ENCODE peak calls at places on chromosomes 16 and 17, in four cellular contexts. Q is AG10803, C is heart left ventricle, A is fibroblast of lung. X is an unnamed sample.

GRCh38 chr16:53085539-53086450 is 31.0 kb downstream of the CHD9 start:
- DNase-seq in A (peak), C (no peak), Q (peak), X (peak)

GRCh38 chr17:10628756-10629155 is 28.4 kb downstream of the MYH3 start:
- DNase-seq in C (no peak), Q (no peak), A (no peak), X (no peak)

GRCh38 chr17:34580685-34581445 is 1.5 kb downstream of the TMEM132E start:
- DNase-seq in Q (no peak), C (no peak), A (no peak), X (no peak)

GRCh38 chr16:64910351-64910750 is 211.5 kb downstream of the CDH11 start:
- DNase-seq in Q (peak), C (peak), A (peak), X (peak)

GRCh38 chr16:30065112-30065942 is at the start of gene ALDOA:
- DNase-seq in C (peak), A (peak), Q (peak), X (peak)

GRCh38 chr16:90018297-90019200 is 707 bp downstream of the DBNDD1 start:
- DNase-seq in Q (no peak), C (no peak), A (no peak), X (no peak)

GRCh38 chr17:11245792-11246191 is 4.8 kb downstream of the SHISA6 start:
- DNase-seq in A (no peak), Q (no peak), C (no peak), X (no peak)

GRCh38 chr16:23148166-23148512 is 1.1 kb downstream of the USP31 start:
- DNase-seq in C (no peak), Q (no peak), A (peak), X (no peak)

GRCh38 chr16:17411263-17411662 is 59.5 kb downstream of the XYLT1 start:
- DNase-seq in Q (no peak), A (no peak), C (no peak), X (no peak)

GRCh38 chr17:3879591-3880417 is 13.0 kb downstream of the CAMKK1 start:
- DNase-seq in Q (no peak), C (no peak), A (no peak), X (no peak)

GRCh38 chr16:64450170-64450569 is 671.7 kb downstream of the CDH11 start:
- DNase-seq in Q (peak), C (no peak), A (no peak), X (peak)

GRCh38 chr17:19567216-19568015 is 33.8 kb downstream of the SLC47A1 start:
- DNase-seq in C (no peak), A (no peak), Q (no peak), X (no peak)

GRCh38 chr17:50144845-50145531 is 5.5 kb downstream of the PPP1R9B start:
- DNase-seq in Q (no peak), C (no peak), A (no peak), X (no peak)

GRCh38 chr17:60103957-60104356 is 25.2 kb upstream of the HEATR6 start:
- DNase-seq in C (no peak), Q (peak), A (no peak), X (no peak)

GRCh38 chr17:14310101-14310500 is 9.2 kb downstream of the HS3ST3B1 start:
- DNase-seq in Q (no peak), A (no peak), C (no peak), X (no peak)

GRCh38 chr16:4682616-4683254 is 10.6 kb upstream of the NUDT16L1 start:
- DNase-seq in C (no peak), A (peak), Q (no peak), X (peak)

GRCh38 chr16:10895053-10895946 is 18.3 kb downstream of the CIITA start:
- DNase-seq in Q (peak), C (no peak), A (peak), X (peak)

GRCh38 chr16:4327782-4328579 is 12.1 kb downstream of the GLIS2 start:
- DNase-seq in C (peak), Q (peak), A (peak), X (peak)

GRCh38 chr16:3073448-3073847 is 8.0 kb downstream of the IL32 start:
- DNase-seq in A (no peak), Q (no peak), C (no peak), X (no peak)

GRCh38 chr16:85800321-85800669 is 800 bp downstream of the COX4I1 start:
- DNase-seq in C (no peak), A (no peak), Q (peak), X (peak)

GRCh38 chr17:73657473-73658116 is 13.3 kb upstream of the SDK2 start:
- DNase-seq in C (no peak), Q (no peak), A (peak), X (peak)

GRCh38 chr17:45161288-45162021 is at the start of gene HEXIM2:
- DNase-seq in Q (peak), C (peak), A (peak), X (peak)

GRCh38 chr17:80146121-80147034 is 550 bp downstream of the EIF4A3 start:
- DNase-seq in A (no peak), Q (peak), C (peak), X (no peak)

GRCh38 chr17:36816889-36817288 is 120.4 kb upstream of the LHX1 start:
- DNase-seq in C (no peak), Q (no peak), A (no peak), X (no peak)

GRCh38 chr17:284676-285355 is 67.8 kb downstream of the RPH3AL start:
- DNase-seq in A (no peak), Q (no peak), C (no peak), X (no peak)

GRCh38 chr16:48505705-48506104 is 104.3 kb downstream of the N4BP1 start:
- DNase-seq in A (no peak), Q (no peak), C (no peak), X (no peak)

GRCh38 chr16:27235938-27236245 is 32.6 kb downstream of the KDM8 start:
- DNase-seq in Q (no peak), C (no peak), A (no peak), X (no peak)

GRCh38 chr16:27237229-27238015 is 31.1 kb downstream of the NSMCE1 start:
- DNase-seq in C (peak), Q (peak), A (peak), X (no peak)

GRCh38 chr16:27235055-27235937 is 32.0 kb downstream of the KDM8 start:
- DNase-seq in A (peak), C (peak), Q (peak), X (peak)

GRCh38 chr16:27238016-27238587 is 30.5 kb downstream of the NSMCE1 start:
- DNase-seq in A (no peak), Q (no peak), C (peak), X (no peak)

GRCh38 chr16:27236635-27237228 is 31.8 kb downstream of the NSMCE1 start:
- DNase-seq in C (no peak), Q (no peak), A (no peak), X (no peak)
- H3K4me3 ChIP-seq in C (no peak), Q (no peak), A (no peak), X (no peak)

GRCh38 chr16:56203052-56203451 is 11.8 kb downstream of the GNAO1 start:
- DNase-seq in C (no peak), Q (no peak), A (no peak), X (no peak)
- TF ChIP-seq CTCF in C (peak), Q (no peak), A (peak), X (peak)

GRCh38 chr16:67749436-67750078 is 30.4 kb upstream of the GFOD2 start:
- DNase-seq in A (no peak), C (no peak), Q (no peak), X (no peak)
- H3K4me3 ChIP-seq in A (no peak), C (no peak), Q (no peak), X (no peak)

DNA sequence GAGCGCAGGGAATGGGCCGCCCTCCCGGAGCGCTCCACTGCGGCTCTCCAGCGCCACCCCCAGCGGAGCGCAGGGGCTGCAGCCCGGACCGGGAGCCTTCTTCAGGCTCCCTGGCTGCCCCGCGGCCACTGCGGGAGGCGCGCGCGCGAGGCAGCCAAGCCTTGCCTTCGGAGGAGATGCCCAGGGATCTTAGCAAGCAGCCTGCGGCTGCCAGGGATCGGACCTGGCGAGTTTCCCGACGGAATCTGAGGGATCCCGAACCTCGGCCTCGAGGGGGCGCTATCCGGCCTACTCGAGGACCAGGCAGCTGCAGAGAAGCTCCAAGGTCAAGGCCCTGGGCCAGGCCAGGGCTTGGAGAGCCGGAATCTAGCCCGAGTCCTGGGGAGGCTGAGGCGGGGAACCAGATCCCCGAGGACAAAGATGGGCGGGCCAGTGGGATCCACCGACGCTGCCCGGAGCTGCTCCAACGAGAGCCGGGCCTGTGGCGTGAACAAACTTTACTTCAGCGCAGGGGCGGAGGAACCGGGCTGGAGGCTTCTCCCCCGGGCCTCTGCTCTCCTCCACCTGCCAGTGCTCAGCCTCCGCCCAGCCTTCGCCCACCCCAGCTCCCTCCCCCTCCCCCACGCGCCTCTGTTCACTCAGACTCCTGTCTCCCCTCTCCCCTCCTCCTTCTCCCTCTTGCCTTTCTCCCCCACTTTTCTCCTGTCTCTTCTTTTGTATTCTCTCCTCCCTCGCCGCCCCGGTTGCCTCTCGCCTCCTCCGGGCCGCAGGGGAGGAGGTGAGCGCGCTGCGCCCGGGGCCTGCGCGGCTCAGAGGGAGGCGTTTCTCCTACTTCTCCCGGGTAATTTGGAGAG is at the start of gene IRX6:
- DNase-seq in A (no peak), Q (peak), C (peak), X (no peak)
- TF ChIP-seq CTCF in A (no peak), Q (peak), C (peak), X (no peak)

GRCh38 chr17:30345527-30346075 is 11.7 kb upstream of the TMIGD1 start:
- DNase-seq in C (no peak), A (no peak), Q (no peak), X (peak)
- H3K4me3 ChIP-seq in C (no peak), A (no peak), Q (no peak), X (no peak)

DNA sequence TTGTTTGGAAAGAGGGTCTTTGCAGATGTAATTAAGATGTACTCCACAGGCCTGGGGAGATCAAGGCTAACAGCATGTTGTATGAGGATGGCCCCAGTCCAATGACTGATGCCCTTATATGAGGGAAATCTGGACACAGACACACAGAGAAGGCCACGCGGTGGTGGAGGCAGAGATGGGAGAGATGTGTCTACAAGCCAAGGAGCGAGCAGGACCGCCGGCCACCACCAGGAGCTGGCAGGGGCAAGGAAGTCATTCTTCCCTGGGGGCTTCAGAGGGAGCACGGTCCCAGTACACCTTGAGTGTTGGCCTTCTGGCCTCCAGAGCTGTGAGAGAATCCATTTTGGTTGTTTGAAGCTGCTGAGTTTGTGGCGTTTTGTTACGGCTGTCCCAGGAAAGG is 14.7 kb downstream of the SOCS3 start:
- DNase-seq in Q (no peak), A (no peak), C (no peak), X (no peak)
- TF ChIP-seq CTCF in Q (no peak), A (no peak), C (no peak), X (no peak)

DNA sequence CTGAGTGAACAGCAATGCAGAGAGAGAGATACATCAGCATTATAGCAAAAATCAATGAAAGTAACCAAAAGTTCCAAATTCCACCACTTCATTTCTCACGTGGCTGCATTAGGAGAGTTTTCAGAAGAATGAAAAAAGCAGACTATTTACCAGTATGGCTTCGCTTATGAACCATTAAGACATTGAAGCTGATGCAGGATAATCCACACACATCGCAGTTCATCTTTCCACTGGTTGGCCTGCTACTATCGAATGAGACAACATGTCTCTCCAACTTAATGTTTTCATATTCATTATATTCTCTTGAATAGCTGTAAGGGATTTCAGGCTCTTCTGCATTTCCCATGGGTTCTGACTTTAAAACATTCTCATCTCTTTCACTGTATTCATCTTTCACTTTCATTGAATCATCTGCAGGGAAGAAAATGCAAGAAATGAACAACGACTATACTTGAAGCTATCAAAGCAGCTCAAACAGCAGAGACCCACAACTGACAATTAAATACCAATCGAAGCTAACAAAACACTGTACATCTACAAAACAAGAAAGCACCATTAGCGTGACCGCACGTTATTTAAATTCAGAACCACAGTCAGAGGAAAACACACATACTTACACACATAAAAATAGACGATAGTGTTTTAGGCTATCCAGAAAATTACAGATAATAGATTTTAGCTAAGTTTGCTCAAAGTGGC is 54.9 kb downstream of the GRB7 start:
- DNase-seq in A (no peak), C (no peak), Q (no peak), X (no peak)
- H3K4me3 ChIP-seq in A (no peak), C (no peak), Q (no peak), X (no peak)

GRCh38 chr17:7634384-7634783 is 4.4 kb downstream of the SHBG start:
- DNase-seq in C (peak), A (peak), Q (no peak), X (peak)
- TF ChIP-seq CTCF in C (peak), A (peak), Q (peak), X (peak)

DNA sequence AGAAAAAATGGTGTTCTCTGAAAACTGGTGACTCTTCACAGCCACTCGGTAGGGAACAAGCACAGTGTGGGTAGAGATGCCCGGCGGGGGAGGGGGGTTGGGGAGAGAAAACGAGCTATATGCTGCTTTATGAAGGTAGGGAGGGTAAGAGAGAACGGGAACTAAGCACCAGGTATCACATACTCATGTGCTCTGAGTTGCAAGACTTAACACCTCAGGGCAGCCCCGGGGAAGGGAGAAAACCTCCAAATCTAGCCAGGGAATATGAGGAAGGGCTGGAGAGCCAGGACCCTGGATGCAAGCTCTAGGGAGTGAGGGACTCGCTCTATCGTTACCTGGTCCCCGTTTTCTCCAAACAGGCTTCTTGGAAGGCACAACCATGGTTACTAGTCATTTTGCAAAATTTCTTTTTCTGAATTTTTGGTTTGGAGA is 35.3 kb downstream of the HIC1 start:
- DNase-seq in A (no peak), C (no peak), Q (no peak), X (no peak)
- H3K4me3 ChIP-seq in A (no peak), C (peak), Q (peak), X (no peak)

X was measured in fibroblast of pulmonary artery.